ENCODE peak calls at places on chromosomes 2 and 18, in seven cellular contexts. K is stimulated activated CD8-positive, alpha-beta memory T cell treated with anti-CD3 and anti-CD28 coated beads, Interleukin-4, amount 100 ng/mL, for 48 hours; B is 8988T; C is T-helper 9 cell; D is left ventricle myocardium superior; L is neural crest cell; T is KG1. X is an unnamed sample.

GRCh38 chr2:80420530-80421208 is 116.1 kb upstream of the LRRTM1 start:
- DNase-seq in K (no peak), B (no peak), C (no peak), D (no peak), L (no peak), T (no peak), X (no peak)

GRCh38 chr2:44700824-44701223 is 240.7 kb upstream of the SIX3 start:
- DNase-seq in K (no peak), B (no peak), C (no peak), D (no peak), L (no peak), T (no peak), X (no peak)

GRCh38 chr2:7634370-7634769 is 717.2 kb downstream of the RNF144A start:
- DNase-seq in K (no peak), B (no peak), C (no peak), D (no peak), L (no peak), T (no peak), X (no peak)

GRCh38 chr2:178066324-178066723 is 6.3 kb downstream of the PDE11A start:
- DNase-seq in K (no peak), B (no peak), C (no peak), D (no peak), L (no peak), T (no peak), X (no peak)

GRCh38 chr2:205617905-205618304 is 64.4 kb upstream of the NRP2 start:
- DNase-seq in K (no peak), B (no peak), C (no peak), D (no peak), L (no peak), T (no peak), X (no peak)

GRCh38 chr18:25111382-25112070 is 240.4 kb downstream of the ZNF521 start:
- DNase-seq in K (no peak), B (no peak), C (no peak), D (no peak), L (no peak), T (no peak), X (no peak)

GRCh38 chr2:74625658-74626425 is 22.3 kb downstream of the M1AP start:
- DNase-seq in K (no peak), B (no peak), C (no peak), D (no peak), L (no peak), T (no peak), X (no peak)

GRCh38 chr2:149828506-149829210 is 241.1 kb upstream of the MMADHC start:
- DNase-seq in K (no peak), B (no peak), C (no peak), D (no peak), L (no peak), T (no peak), X (no peak)

GRCh38 chr2:45274190-45274926 is 265.1 kb upstream of the SIX2 start:
- DNase-seq in K (no peak), B (no peak), C (no peak), D (no peak), L (no peak), T (no peak), X (no peak)

GRCh38 chr2:227864161-227864756 is 7.2 kb upstream of the DAW1 start:
- DNase-seq in K (no peak), B (no peak), C (no peak), D (no peak), L (no peak), T (no peak), X (no peak)

GRCh38 chr2:36266536-36267121 is 88.9 kb upstream of the CRIM1 start:
- DNase-seq in K (no peak), B (no peak), C (no peak), D (no peak), L (no peak), T (no peak), X (no peak)

GRCh38 chr18:44036500-44036899 is 644.2 kb upstream of the SETBP1 start:
- DNase-seq in K (no peak), B (no peak), C (no peak), D (peak; percentile 54), L (no peak), T (no peak), X (no peak)

GRCh38 chr2:109031481-109032228 is 42.6 kb upstream of the EDAR start:
- DNase-seq in K (peak; percentile 68), B (peak; percentile 34), C (peak; percentile 52), D (peak; percentile 67), L (peak; percentile 35), T (peak; percentile 92), X (no peak)

GRCh38 chr2:30232801-30233130 is 1.4 kb downstream of the LBH start:
- DNase-seq in K (peak; percentile 61), B (no peak), C (peak; percentile 32), D (no peak), L (no peak), T (no peak), X (no peak)

GRCh38 chr2:163347982-163348842 is 387.6 kb downstream of the FIGN start:
- DNase-seq in K (no peak), B (no peak), C (no peak), D (peak; percentile 86), L (peak; percentile 49), T (no peak), X (peak; percentile 10)

GRCh38 chr2:232022733-232023132 is 61.2 kb downstream of the DIS3L2 start:
- DNase-seq in K (no peak), B (no peak), C (no peak), D (no peak), L (no peak), T (no peak), X (no peak)

GRCh38 chr2:225779829-225780228 is 380.3 kb downstream of the NYAP2 start:
- DNase-seq in K (no peak), B (no peak), C (no peak), D (no peak), L (no peak), T (no peak), X (no peak)

GRCh38 chr2:42532397-42532796 is 36.0 kb upstream of the MTA3 start:
- DNase-seq in K (no peak), B (no peak), C (no peak), D (no peak), L (no peak), T (no peak), X (no peak)

GRCh38 chr2:201432038-201432437 is 19.2 kb downstream of the TRAK2 start:
- DNase-seq in K (no peak), B (peak; percentile 22), C (no peak), D (no peak), L (no peak), T (no peak), X (no peak)

GRCh38 chr18:59706499-59706898 is 9.3 kb upstream of the CCBE1 start:
- DNase-seq in K (no peak), B (no peak), C (no peak), D (no peak), L (no peak), T (no peak), X (no peak)

GRCh38 chr2:16728742-16729141 is 63.1 kb upstream of the CYRIA start:
- DNase-seq in K (no peak), B (no peak), C (no peak), D (no peak), L (no peak), T (no peak), X (no peak)

GRCh38 chr2:100909571-100909970 is 89.6 kb downstream of the NPAS2 start:
- DNase-seq in K (no peak), B (no peak), C (no peak), D (no peak), L (no peak), T (no peak), X (no peak)